ENCODE peak calls at places on chromosomes 4 and X, in nine cellular contexts. C is GM20000, F is fibroblast of pulmonary artery, S is endothelial cell, B is fibroblast of lung, Q is kidney epithelial cell, I is progenitor cell of endocrine pancreas, W is glutamatergic neuron, G is nephron progenitor cell. P is an unnamed sample.

GRCh38 chr4:52964561-52964960 is 102.4 kb downstream of the RASL11B start:
- DNase-seq in C (no peak), F (no peak), S (no peak), B (no peak), Q (no peak), I (no peak), W (no peak), G (no peak), P (no peak)

GRCh38 chrX:10129229-10129628 is 27.5 kb upstream of the CLCN4 start:
- DNase-seq in C (no peak), F (no peak), S (no peak), B (no peak), Q (no peak), I (no peak), W (no peak), G (no peak), P (no peak)

GRCh38 chrX:22366166-22366702 is 93.5 kb downstream of the CBLL2 start:
- DNase-seq in C (no peak), F (peak), S (no peak), B (peak), Q (no peak), I (no peak), W (no peak), G (no peak), P (no peak)

GRCh38 chr4:172736046-172736445 is 432.6 kb upstream of the GALNT7 start:
- DNase-seq in C (no peak), F (no peak), S (no peak), B (no peak), Q (no peak), I (no peak), W (no peak), G (no peak), P (no peak)

GRCh38 chrX:139121616-139122286 is 408.8 kb upstream of the F9 start:
- DNase-seq in C (no peak), F (no peak), S (no peak), B (no peak), Q (no peak), I (no peak), W (no peak), G (no peak), P (no peak)

GRCh38 chr4:24969486-24969885 is 56.6 kb upstream of the CCDC149 start:
- DNase-seq in C (no peak), F (no peak), S (no peak), B (no peak), Q (no peak), I (no peak), W (no peak), G (no peak), P (no peak)

GRCh38 chr4:76246025-76246424 is 5.5 kb upstream of the FAM47E start:
- DNase-seq in C (no peak), F (no peak), S (no peak), B (no peak), Q (no peak), I (no peak), W (no peak), G (no peak), P (no peak)

GRCh38 chr4:113645771-113646455 is 115.6 kb downstream of the CAMK2D start:
- DNase-seq in C (no peak), F (peak), S (no peak), B (peak), Q (peak), I (no peak), W (no peak), G (no peak), P (no peak)

GRCh38 chr4:145564540-145564939 is 54.6 kb upstream of the MMAA start:
- DNase-seq in C (no peak), F (peak), S (no peak), B (peak), Q (no peak), I (no peak), W (no peak), G (no peak), P (no peak)

GRCh38 chrX:53088136-53088974 is 5.6 kb upstream of the KANTR start:
- DNase-seq in C (peak), F (peak), S (peak), B (peak), Q (peak), I (peak), W (peak), G (peak), P (peak)

GRCh38 chrX:131778269-131779218 is 234.7 kb downstream of the OR13H1 start:
- DNase-seq in C (no peak), F (no peak), S (no peak), B (peak), Q (peak), I (no peak), W (no peak), G (no peak), P (no peak)

GRCh38 chrX:35439692-35440091 is 358.4 kb upstream of the MAGEB16 start:
- DNase-seq in C (no peak), F (no peak), S (no peak), B (no peak), Q (peak), I (no peak), W (no peak), G (no peak), P (no peak)

GRCh38 chr4:138242830-138243149 is 641 bp upstream of the SLC7A11 start:
- DNase-seq in C (no peak), F (no peak), S (no peak), B (no peak), Q (no peak), I (no peak), W (no peak), G (no peak), P (no peak)

GRCh38 chr4:2305766-2306501 is 44.0 kb upstream of the MXD4 start:
- DNase-seq in C (no peak), F (no peak), S (no peak), B (no peak), Q (no peak), I (no peak), W (no peak), G (no peak), P (no peak)

GRCh38 chr4:8155048-8155447 is 3.6 kb downstream of the ABLIM2 start:
- DNase-seq in C (no peak), F (no peak), S (no peak), B (peak), Q (no peak), I (no peak), W (no peak), G (no peak), P (no peak)

GRCh38 chrX:150887906-150888465 is 10.5 kb downstream of the CD99L2 start:
- DNase-seq in C (no peak), F (no peak), S (no peak), B (peak), Q (no peak), I (no peak), W (no peak), G (no peak), P (no peak)

GRCh38 chr4:124092101-124093057 is 620.2 kb downstream of the ANKRD50 start:
- DNase-seq in C (no peak), F (peak), S (no peak), B (no peak), Q (no peak), I (no peak), W (no peak), G (no peak), P (no peak)

GRCh38 chrX:80812176-80812575 is 2.5 kb upstream of the BRWD3 start:
- DNase-seq in C (peak), F (peak), S (peak), B (peak), Q (no peak), I (no peak), W (peak), G (no peak), P (no peak)

GRCh38 chr4:78585633-78586032 is 34.1 kb downstream of the ANXA3 start:
- DNase-seq in C (no peak), F (no peak), S (no peak), B (peak), Q (no peak), I (no peak), W (no peak), G (no peak), P (no peak)

GRCh38 chr4:125519376-125520171 is 204.8 kb downstream of the FAT4 start:
- DNase-seq in C (no peak), F (no peak), S (no peak), B (no peak), Q (no peak), I (no peak), W (no peak), G (no peak), P (no peak)

GRCh38 chrX:129115104-129115503 is 408.2 kb downstream of the SMARCA1 start:
- DNase-seq in C (peak), F (peak), S (peak), B (peak), Q (no peak), I (no peak), W (peak), G (peak), P (peak)

GRCh38 chr4:8580321-8581093 is at the start of gene GPR78:
- DNase-seq in C (peak), F (peak), S (peak), B (peak), Q (peak), I (peak), W (peak), G (peak), P (peak)

GRCh38 chr4:1775731-1776500 is 17.2 kb upstream of the FGFR3 start:
- DNase-seq in C (no peak), F (no peak), S (no peak), B (no peak), Q (no peak), I (no peak), W (no peak), G (no peak), P (no peak)

GRCh38 chr4:21596521-21596920 is 352.1 kb downstream of the KCNIP4 start:
- DNase-seq in C (no peak), F (no peak), S (no peak), B (no peak), Q (no peak), I (no peak), W (no peak), G (no peak), P (no peak)

GRCh38 chr4:105283501-105283900 is 136.8 kb downstream of the TET2 start:
- DNase-seq in C (no peak), F (peak), S (no peak), B (peak), Q (no peak), I (no peak), W (no peak), G (no peak), P (no peak)

GRCh38 chrX:153477039-153477438 is 6.7 kb upstream of the HAUS7 start:
- DNase-seq in C (no peak), F (peak), S (peak), B (peak), Q (no peak), I (no peak), W (no peak), G (peak), P (no peak)

GRCh38 chr4:4659871-4660651 is 118.2 kb upstream of the STX18 start:
- DNase-seq in C (no peak), F (peak), S (no peak), B (peak), Q (peak), I (no peak), W (no peak), G (no peak), P (no peak)

GRCh38 chrX:19627533-19627932 is 112.2 kb upstream of the MAP3K15 start:
- DNase-seq in C (no peak), F (no peak), S (no peak), B (peak), Q (no peak), I (no peak), W (no peak), G (no peak), P (no peak)

GRCh38 chr4:81166431-81166830 is 48.6 kb downstream of the PRKG2 start:
- DNase-seq in C (no peak), F (no peak), S (no peak), B (peak), Q (no peak), I (no peak), W (no peak), G (no peak), P (no peak)

GRCh38 chr4:18042754-18043153 is 21.2 kb upstream of the LCORL start:
- DNase-seq in C (no peak), F (no peak), S (no peak), B (no peak), Q (no peak), I (no peak), W (no peak), G (no peak), P (no peak)
- TF ChIP-seq CTCF in C (no peak), F (peak), S (peak), B (peak), Q (peak), I (peak), W (peak), G (peak), P (peak)

DNA sequence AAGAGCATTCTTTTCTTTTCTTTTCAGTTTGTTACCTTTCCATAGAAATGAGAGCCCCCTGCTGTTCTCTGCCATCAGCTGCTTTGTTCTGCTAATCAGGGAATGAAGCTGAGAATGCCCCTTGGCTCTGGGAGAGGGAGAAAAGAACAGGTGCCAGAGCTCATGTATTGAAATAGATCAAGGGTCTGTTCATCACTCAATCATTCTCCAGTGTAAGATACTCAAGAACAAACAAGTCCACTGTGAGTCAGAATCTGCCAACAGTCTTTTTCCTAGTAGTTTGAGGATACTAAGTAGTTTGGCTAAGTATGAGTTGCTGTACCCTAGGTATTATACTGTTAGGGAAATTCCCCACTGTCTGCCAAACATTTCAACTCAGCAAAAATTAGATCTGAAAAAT is 144.3 kb downstream of the RTL3 start:
- DNase-seq in C (peak), F (no peak), S (no peak), B (peak), Q (no peak), I (no peak), W (no peak), G (no peak), P (no peak)
- TF ChIP-seq CTCF in C (no peak), F (peak), S (no peak), B (no peak), Q (peak), I (peak), W (no peak), G (no peak), P (no peak)

DNA sequence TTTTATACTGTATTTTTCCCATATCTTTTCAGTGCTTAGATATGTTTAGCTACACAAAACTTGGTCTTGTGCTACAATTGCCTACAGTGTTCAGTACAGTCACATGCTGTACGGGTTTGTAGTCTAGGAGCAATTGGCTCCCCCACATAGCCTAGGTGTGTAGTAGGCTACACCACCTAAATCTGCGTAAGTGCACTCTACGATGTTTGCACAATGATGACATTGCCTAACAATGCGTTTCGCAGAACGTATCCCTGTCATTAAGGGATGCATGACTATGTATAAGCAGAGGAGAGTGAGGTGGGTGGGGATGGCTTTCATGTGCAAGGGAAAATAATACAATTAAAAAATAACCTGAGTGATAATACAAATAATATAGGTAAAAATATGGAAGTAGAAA is 131.4 kb downstream of the GBA3 start:
- DNase-seq in C (no peak), F (no peak), S (no peak), B (no peak), Q (no peak), I (no peak), W (no peak), G (no peak), P (no peak)
- TF ChIP-seq CTCF in C (no peak), F (no peak), S (no peak), B (no peak), Q (no peak), I (no peak), W (no peak), G (no peak), P (no peak)

DNA sequence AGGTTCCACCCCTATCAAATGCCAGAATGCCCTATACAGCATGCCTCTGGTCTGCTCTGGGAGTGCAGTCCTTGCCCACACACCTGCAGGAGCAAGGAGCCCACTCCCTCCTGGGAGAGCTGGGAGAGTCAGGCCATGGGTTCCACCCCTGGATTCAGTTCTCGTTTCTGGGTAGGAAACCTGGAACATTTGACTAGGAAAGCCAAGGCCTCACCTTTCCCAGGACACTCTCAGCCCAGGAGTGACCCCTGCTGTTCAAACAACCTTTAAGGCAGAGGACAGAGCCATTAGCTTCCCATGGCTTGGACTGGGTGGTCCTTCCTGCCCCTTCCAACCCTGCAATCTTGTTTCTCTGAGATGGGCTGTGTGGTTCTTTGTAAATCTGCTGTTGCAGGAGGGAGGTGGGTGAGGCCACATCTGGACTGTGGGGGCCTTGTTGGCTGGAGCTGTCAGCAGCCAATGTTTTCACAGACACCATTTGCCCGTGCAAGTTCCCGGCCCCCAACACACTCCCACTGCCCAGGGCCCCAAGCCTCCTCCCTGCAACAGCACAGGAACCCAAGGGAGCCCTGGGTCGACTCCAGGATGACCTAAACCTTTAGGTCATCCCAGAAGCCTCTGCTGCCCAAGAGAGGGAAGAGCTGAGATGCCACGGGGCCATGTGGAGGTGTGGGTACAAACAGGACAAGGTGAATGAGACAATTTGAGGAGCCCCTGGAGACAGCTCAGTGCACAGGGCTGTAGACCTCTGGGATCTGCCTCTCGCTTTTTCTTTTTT is 104.4 kb downstream of the PJA1 start:
- DNase-seq in C (peak), F (peak), S (peak), B (peak), Q (no peak), I (peak), W (no peak), G (peak), P (peak)
- TF ChIP-seq CTCF in C (no peak), F (peak), S (no peak), B (peak), Q (peak), I (peak), W (no peak), G (peak), P (peak)

DNA sequence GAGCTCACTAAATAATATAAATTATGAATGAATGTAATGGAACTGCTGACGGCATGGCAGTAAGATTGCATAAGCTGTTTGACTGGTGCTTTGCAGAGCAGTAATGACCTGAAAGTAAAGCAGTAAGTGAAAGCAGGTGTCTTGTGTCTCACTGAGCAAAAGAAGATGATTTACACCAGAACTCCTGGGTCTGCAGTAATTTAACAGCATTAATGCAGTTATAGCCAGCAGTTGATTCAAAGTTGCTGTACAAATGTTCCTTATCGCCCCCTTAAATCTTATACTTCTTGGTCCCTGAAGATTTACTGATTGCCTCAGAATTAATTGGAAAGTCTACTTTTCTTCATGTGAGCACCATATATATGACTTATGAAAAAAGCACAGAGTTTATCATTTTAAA is 187.7 kb downstream of the DCTD start:
- DNase-seq in C (no peak), F (no peak), S (no peak), B (no peak), Q (no peak), I (no peak), W (no peak), G (no peak), P (no peak)
- TF ChIP-seq CTCF in C (no peak), F (no peak), S (no peak), B (no peak), Q (no peak), I (no peak), W (no peak), G (no peak), P (no peak)

DNA sequence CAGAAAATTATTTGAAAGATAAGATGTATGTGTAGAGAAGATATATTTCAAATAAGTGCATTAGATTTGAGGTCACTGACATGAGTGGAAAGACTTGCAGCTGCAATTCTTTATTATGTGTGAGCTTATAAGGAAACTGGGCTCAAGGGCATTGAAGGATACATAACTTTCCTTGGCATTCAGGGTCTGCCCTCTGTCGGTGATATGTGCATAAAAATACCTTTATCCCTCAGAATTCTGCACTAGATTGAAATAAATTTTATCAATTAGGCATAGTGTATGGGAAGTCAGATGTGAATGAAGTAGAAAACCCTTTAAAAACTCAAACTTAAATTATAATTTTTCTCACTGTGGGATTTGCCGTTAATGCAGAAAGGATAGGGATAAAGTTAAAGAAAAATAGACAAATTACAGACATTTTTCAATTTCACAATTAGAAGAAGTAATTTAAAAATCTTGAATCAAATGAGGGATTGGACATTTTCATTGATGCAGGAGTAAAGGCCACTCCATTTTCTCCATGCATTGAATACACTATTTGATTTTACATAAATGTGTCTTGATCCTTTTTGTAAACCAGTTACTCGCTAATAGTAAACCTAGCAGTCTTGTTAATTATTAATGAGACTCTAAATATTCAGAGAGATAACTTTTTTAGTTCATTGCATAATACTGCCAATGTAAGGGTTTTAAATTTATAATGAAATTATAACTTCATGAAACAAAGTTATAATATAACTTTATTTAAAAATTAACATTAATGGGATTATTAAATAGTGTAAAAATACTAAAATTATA is 21.0 kb upstream of the ETNPPL start:
- DNase-seq in C (no peak), F (peak), S (no peak), B (no peak), Q (no peak), I (no peak), W (no peak), G (no peak), P (no peak)
- TF ChIP-seq CTCF in C (no peak), F (peak), S (no peak), B (peak), Q (peak), I (peak), W (no peak), G (no peak), P (peak)